ENCODE peak calls at places on chromosomes 2 and 18, in six cellular contexts. I, K, W, A, V and L are unnamed samples.

GRCh38 chr2:9006368-9006767 is 2.9 kb upstream of the MBOAT2 start:
- DNase-seq in I (no peak), K (no peak), W (no peak), A (no peak), V (no peak), L (no peak)

GRCh38 chr2:237278593-237278992 is 135.4 kb downstream of the COL6A3 start:
- DNase-seq in I (no peak), K (no peak), W (no peak), A (no peak), V (no peak), L (peak)

GRCh38 chr2:241226723-241227634 is 38.5 kb downstream of the ANO7 start:
- DNase-seq in I (no peak), K (peak), W (no peak), A (no peak), V (no peak), L (no peak)

GRCh38 chr18:26206488-26206887 is 19.8 kb upstream of the TAF4B start:
- DNase-seq in I (no peak), K (no peak), W (no peak), A (no peak), V (no peak), L (no peak)

GRCh38 chr2:132038179-132038882 is 123.4 kb downstream of the ANKRD30BL start:
- DNase-seq in I (no peak), K (peak), W (no peak), A (peak), V (no peak), L (no peak)

GRCh38 chr2:61419129-61419528 is 51.8 kb downstream of the USP34 start:
- DNase-seq in I (no peak), K (no peak), W (no peak), A (no peak), V (no peak), L (no peak)

GRCh38 chr18:77129150-77129551 is 3.4 kb downstream of the MBP start:
- DNase-seq in I (peak), K (no peak), W (peak), A (no peak), V (peak), L (no peak)

GRCh38 chr18:53745228-53745967 is 479.1 kb downstream of the MBD2 start:
- DNase-seq in I (peak), K (no peak), W (no peak), A (no peak), V (peak), L (no peak)

GRCh38 chr2:158773121-158773520 is 22.0 kb upstream of the DAPL1 start:
- DNase-seq in I (no peak), K (no peak), W (no peak), A (no peak), V (peak), L (no peak)

GRCh38 chr2:76391663-76392062 is 680.9 kb upstream of the GCFC2 start:
- DNase-seq in I (no peak), K (no peak), W (no peak), A (no peak), V (no peak), L (no peak)

GRCh38 chr2:239293450-239294430 is 107.1 kb downstream of the HDAC4 start:
- DNase-seq in I (no peak), K (no peak), W (no peak), A (no peak), V (no peak), L (no peak)

GRCh38 chr2:152497481-152498052 is 162.6 kb downstream of the FMNL2 start:
- DNase-seq in I (peak), K (no peak), W (peak), A (no peak), V (peak), L (no peak)

GRCh38 chr18:23095463-23095862 is 39.8 kb upstream of the CABLES1 start:
- DNase-seq in I (no peak), K (no peak), W (no peak), A (no peak), V (no peak), L (no peak)

GRCh38 chr18:8870528-8870927 is 165.2 kb downstream of the MTCL1 start:
- DNase-seq in I (no peak), K (peak), W (no peak), A (no peak), V (no peak), L (no peak)

GRCh38 chr2:11962707-11963358 is 216.4 kb downstream of the LPIN1 start:
- DNase-seq in I (no peak), K (no peak), W (no peak), A (no peak), V (no peak), L (peak)

GRCh38 chr2:171523969-171524401 is 1.7 kb downstream of the CYBRD1 start:
- DNase-seq in I (peak), K (no peak), W (peak), A (no peak), V (peak), L (no peak)

GRCh38 chr2:60735496-60736250 is 20.4 kb upstream of the PAPOLG start:
- DNase-seq in I (no peak), K (no peak), W (no peak), A (peak), V (no peak), L (no peak)

GRCh38 chr18:35695384-35695783 is 113.8 kb downstream of the GALNT1 start:
- DNase-seq in I (no peak), K (no peak), W (no peak), A (no peak), V (no peak), L (no peak)

GRCh38 chr18:59743561-59743960 is 46.3 kb upstream of the CCBE1 start:
- DNase-seq in I (no peak), K (no peak), W (no peak), A (no peak), V (no peak), L (no peak)

GRCh38 chr2:43106767-43107527 is 119.5 kb downstream of the ZFP36L2 start:
- DNase-seq in I (no peak), K (no peak), W (no peak), A (no peak), V (no peak), L (no peak)

GRCh38 chr18:79924814-79925655 is 26.4 kb downstream of the SLC66A2 start:
- DNase-seq in I (no peak), K (no peak), W (no peak), A (no peak), V (no peak), L (no peak)

GRCh38 chr18:80067321-80067720 is 33.1 kb downstream of the RBFA start:
- DNase-seq in I (no peak), K (no peak), W (no peak), A (no peak), V (no peak), L (no peak)

GRCh38 chr2:138122891-138123290 is 158.6 kb downstream of the HNMT start:
- DNase-seq in I (peak), K (no peak), W (no peak), A (no peak), V (no peak), L (no peak)

GRCh38 chr2:73004466-73004865 is 67.0 kb downstream of the SFXN5 start:
- DNase-seq in I (no peak), K (no peak), W (no peak), A (no peak), V (no peak), L (no peak)

GRCh38 chr2:429575-430254 is 141.8 kb upstream of the ALKAL2 start:
- DNase-seq in I (no peak), K (no peak), W (no peak), A (no peak), V (no peak), L (no peak)

GRCh38 chr2:240946654-240947053 is 40.5 kb downstream of the CROCC2 start:
- DNase-seq in I (peak), K (no peak), W (no peak), A (no peak), V (no peak), L (no peak)

GRCh38 chr18:35432565-35433001 is 55.4 kb upstream of the ZNF396 start:
- DNase-seq in I (no peak), K (no peak), W (no peak), A (no peak), V (no peak), L (no peak)

GRCh38 chr2:43977677-43978076 is 18.1 kb downstream of the LRPPRC start:
- DNase-seq in I (no peak), K (no peak), W (no peak), A (no peak), V (no peak), L (no peak)

GRCh38 chr2:207778298-207778882 is 8.7 kb upstream of the FZD5 start:
- DNase-seq in I (no peak), K (no peak), W (no peak), A (no peak), V (no peak), L (no peak)

GRCh38 chr2:200417389-200417788 is 92.5 kb downstream of the KCTD18 start:
- DNase-seq in I (no peak), K (no peak), W (no peak), A (no peak), V (no peak), L (no peak)